ENCODE peak calls at places on chromosomes 3 and 15, in six cellular contexts. P is left ventricle myocardium inferior, T is HCT116, Y is HepG2, U is Peyer's patch, Q is right atrium auricular region. L is an unnamed sample.

GRCh38 chr15:52076889-52077781 is 35.4 kb downstream of the BCL2L10 start:
- DNase-seq in P (no peak), T (peak; percentile 37), Y (peak; percentile 41), U (no peak), Q (no peak), L (no peak)

GRCh38 chr3:77529522-77529921 is 489.6 kb downstream of the ROBO2 start:
- DNase-seq in P (no peak), T (no peak), Y (no peak), U (no peak), Q (no peak), L (no peak)

GRCh38 chr3:162022931-162023330 is 526.3 kb downstream of the OTOL1 start:
- DNase-seq in P (no peak), T (no peak), Y (no peak), U (no peak), Q (no peak), L (no peak)

GRCh38 chr15:90571063-90571541 is 41.4 kb downstream of the CRTC3 start:
- DNase-seq in P (peak; percentile 38), T (peak; percentile 43), Y (no peak), U (no peak), Q (peak; percentile 86), L (no peak)

GRCh38 chr15:26261966-26262365 is 398.8 kb upstream of the ATP10A start:
- DNase-seq in P (peak; percentile 72), T (no peak), Y (no peak), U (no peak), Q (no peak), L (no peak)

GRCh38 chr15:45023659-45024320 is 795 bp downstream of the SORD start:
- DNase-seq in P (no peak), T (no peak), Y (no peak), U (no peak), Q (no peak), L (no peak)

GRCh38 chr3:12175844-12176453 is 17.2 kb upstream of the TIMP4 start:
- DNase-seq in P (peak; percentile 65), T (peak; percentile 28), Y (peak; percentile 52), U (no peak), Q (peak; percentile 78), L (peak; percentile 56)

GRCh38 chr3:40996382-40996781 is 202.9 kb upstream of the CTNNB1 start:
- DNase-seq in P (no peak), T (no peak), Y (no peak), U (no peak), Q (no peak), L (peak; percentile 73)

GRCh38 chr3:12768579-12769527 is 9.8 kb upstream of the TMEM40 start:
- DNase-seq in P (no peak), T (no peak), Y (no peak), U (no peak), Q (no peak), L (no peak)

GRCh38 chr15:91921188-91921820 is 67.8 kb downstream of the SLCO3A1 start:
- DNase-seq in P (no peak), T (no peak), Y (no peak), U (no peak), Q (no peak), L (no peak)

GRCh38 chr15:49330166-49330565 is 92.9 kb upstream of the FGF7 start:
- DNase-seq in P (no peak), T (no peak), Y (no peak), U (no peak), Q (no peak), L (no peak)

GRCh38 chr15:100721758-100722550 is 119.6 kb downstream of the ASB7 start:
- DNase-seq in P (peak; percentile 62), T (peak; percentile 97), Y (peak; percentile 91), U (peak; percentile 32), Q (peak; percentile 94), L (peak; percentile 79)

GRCh38 chr3:197270558-197271317 is 27.7 kb downstream of the DLG1 start:
- DNase-seq in P (no peak), T (no peak), Y (peak; percentile 70), U (no peak), Q (no peak), L (no peak)

GRCh38 chr3:197236362-197236761 is 62.0 kb downstream of the DLG1 start:
- DNase-seq in P (no peak), T (no peak), Y (peak; percentile 19), U (no peak), Q (no peak), L (no peak)

GRCh38 chr3:142029052-142029642 is 120.2 kb downstream of the TFDP2 start:
- DNase-seq in P (no peak), T (no peak), Y (no peak), U (no peak), Q (no peak), L (no peak)

GRCh38 chr3:127425505-127426443 is 137.9 kb upstream of the PRR20G start:
- DNase-seq in P (no peak), T (no peak), Y (no peak), U (no peak), Q (no peak), L (no peak)

GRCh38 chr3:21734746-21735145 is 16.3 kb downstream of the ZNF385D start:
- DNase-seq in P (no peak), T (no peak), Y (no peak), U (no peak), Q (no peak), L (no peak)

GRCh38 chr3:183698760-183699159 is 1.2 kb downstream of the YEATS2 start:
- DNase-seq in P (no peak), T (no peak), Y (no peak), U (peak; percentile 41), Q (no peak), L (no peak)

GRCh38 chr15:22866066-22866465 is 27.6 kb downstream of the NIPA2 start:
- DNase-seq in P (no peak), T (no peak), Y (no peak), U (no peak), Q (no peak), L (no peak)

GRCh38 chr3:112004187-112004586 is 5.5 kb downstream of the TAGLN3 start:
- DNase-seq in P (no peak), T (no peak), Y (no peak), U (no peak), Q (no peak), L (no peak)

GRCh38 chr3:150220041-150220440 is 188.1 kb upstream of the TSC22D2 start:
- DNase-seq in P (no peak), T (no peak), Y (no peak), U (no peak), Q (no peak), L (no peak)

GRCh38 chr15:31300208-31300661 is 26.4 kb upstream of the KLF13 start:
- DNase-seq in P (no peak), T (no peak), Y (no peak), U (no peak), Q (peak; percentile 47), L (no peak)

DNA sequence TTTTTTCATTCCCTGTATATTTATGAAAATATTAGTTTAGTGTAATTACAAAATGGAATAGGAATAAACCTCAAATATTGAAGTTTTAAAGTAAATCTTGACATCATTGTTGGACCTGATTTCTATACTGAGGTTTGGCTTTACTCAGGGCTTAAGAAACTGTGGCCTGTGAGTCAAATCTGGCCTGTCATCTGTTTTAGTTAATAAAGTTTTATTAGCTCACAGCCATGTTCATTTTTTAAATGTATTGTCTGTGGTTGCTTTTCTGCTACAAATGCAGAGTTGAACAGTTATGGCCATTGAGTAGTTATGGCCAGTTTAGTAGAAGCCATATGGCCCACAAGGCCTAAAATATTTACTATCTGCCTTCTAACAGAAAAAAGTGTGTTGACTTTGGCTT is 80.7 kb downstream of the DIPK2A start:
- DNase-seq in P (no peak), T (no peak), Y (no peak), U (no peak), Q (no peak), L (no peak)
- H3K4me1 ChIP-seq in P (no peaks in the 10 kb centered on the region), T (no peaks in the 10 kb centered on the region), Y (no peaks in the 10 kb centered on the region), U (no peaks in the 10 kb centered on the region), Q (no peaks in the 10 kb centered on the region), L (no peaks in the 10 kb centered on the region)

DNA sequence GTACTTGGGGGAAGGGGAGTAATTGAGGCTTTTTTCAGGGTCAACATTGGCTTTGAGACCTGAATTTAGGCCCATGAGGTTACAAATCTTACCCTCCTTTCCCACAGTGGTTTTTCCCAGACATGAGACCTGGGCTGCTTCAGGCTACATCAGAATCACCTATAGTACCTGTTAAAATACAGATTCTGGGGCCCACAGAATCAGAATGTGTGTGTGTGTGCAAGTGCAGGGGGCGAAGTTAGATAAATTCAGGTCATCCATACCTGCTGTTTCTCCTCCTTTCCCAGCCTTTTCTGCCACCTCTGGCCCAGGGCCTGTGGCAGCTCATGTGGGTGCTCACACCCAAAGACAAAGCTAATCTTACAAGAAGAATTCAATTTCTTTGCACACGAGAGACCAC is 110.5 kb downstream of the RAB11A start:
- DNase-seq in P (no peak), T (no peak), Y (no peak), U (no peak), Q (no peak), L (no peak)
- H3K27me3 ChIP-seq in P (peaks cover 87% of the 10 kb centered on the region), T (peaks cover 3% of the 10 kb centered on the region), Y (peaks cover 22% of the 10 kb centered on the region), U (no peaks in the 10 kb centered on the region), Q (no peaks in the 10 kb centered on the region), L (no peaks in the 10 kb centered on the region)

GRCh38 chr15:64697911-64698369 is 77.4 kb downstream of the RBPMS2 start:
- DNase-seq in P (no peak), T (no peak), Y (no peak), U (no peak), Q (no peak), L (no peak)
- H3K4me3 ChIP-seq in P (peak overlapping the region; percentile 96), T (no peak overlapping the region), Y (no peak overlapping the region), U (no peak overlapping the region), Q (no peak overlapping the region), L (no peak overlapping the region)

GRCh38 chr3:55002416-55002930 is 74.6 kb upstream of the LRTM1 start:
- DNase-seq in P (no peak), T (no peak), Y (no peak), U (no peak), Q (no peak), L (no peak)
- H3K4me1 ChIP-seq in P (no peaks in the 10 kb centered on the region), T (no peaks in the 10 kb centered on the region), Y (no peaks in the 10 kb centered on the region), U (no peaks in the 10 kb centered on the region), Q (peaks cover 13% of the 10 kb centered on the region), L (no peaks in the 10 kb centered on the region)

DNA sequence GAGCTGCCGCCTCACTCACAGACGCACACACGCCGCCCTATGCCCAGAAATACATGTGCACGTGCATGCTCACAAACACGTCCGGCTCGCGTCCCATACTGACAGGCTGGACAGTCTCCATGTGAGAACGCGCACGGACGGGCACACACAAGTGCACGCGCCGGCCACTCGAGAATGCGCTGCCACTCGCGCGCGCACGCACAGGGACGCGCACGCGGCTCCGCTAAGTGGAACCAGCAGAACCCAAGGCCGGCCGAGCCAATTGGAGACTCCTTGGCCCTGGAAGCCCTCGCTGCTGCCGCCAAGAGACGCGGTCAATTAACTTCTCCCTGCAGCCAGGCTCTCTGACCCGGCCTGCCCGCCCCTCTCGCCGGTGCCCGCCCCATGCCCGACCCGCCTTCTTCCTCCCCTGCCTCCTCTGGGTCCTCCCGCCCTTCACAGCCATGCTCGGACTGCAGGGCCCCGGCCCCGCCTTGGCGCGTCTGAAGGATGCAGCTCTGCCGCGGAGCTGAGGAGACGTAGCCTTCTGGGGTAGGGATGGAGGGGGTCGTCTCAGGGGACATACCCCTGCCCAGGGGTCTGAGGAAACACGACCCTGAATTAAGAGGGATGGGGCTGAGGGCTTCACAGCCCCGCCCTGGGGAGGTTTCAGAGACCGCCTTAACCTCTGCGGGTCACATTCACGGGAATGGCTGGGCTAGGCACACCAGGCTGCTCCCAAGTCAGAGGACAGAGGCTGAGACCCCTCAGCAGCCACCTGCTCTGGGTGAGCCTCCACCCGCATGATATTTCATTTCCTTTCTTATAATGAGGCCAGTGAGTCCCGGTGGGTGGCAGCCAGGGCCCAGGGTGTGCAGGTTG is 15.0 kb downstream of the PTH1R start:
- DNase-seq in P (peak; percentile 74), T (peak; percentile 24), Y (no peak), U (no peak), Q (peak; percentile 83), L (peak; percentile 71)
- H3K27me3 ChIP-seq in P (peaks cover 9% of the 10 kb centered on the region), T (no peaks in the 10 kb centered on the region), Y (peaks cover 64% of the 10 kb centered on the region), U (no peaks in the 10 kb centered on the region), Q (no peaks in the 10 kb centered on the region), L (no peaks in the 10 kb centered on the region)

L was measured in Caco-2.